ENCODE peak calls at places on chromosomes 6 and 20, in eight cellular contexts. Q, T, W, B, K, N, V and J are unnamed samples.

GRCh38 chr6:147099974-147100373 is 104.2 kb upstream of the STXBP5 start:
- DNase-seq in K (no peak), N (no peak), B (no peak), W (no peak), Q (no peak), V (no peak), T (no peak), J (no peak)

GRCh38 chr20:41290804-41291389 is 26.6 kb downstream of the ZHX3 start:
- DNase-seq in N (no peak), Q (no peak), V (no peak), B (no peak), T (no peak), W (no peak), K (no peak), J (no peak)

GRCh38 chr6:15901141-15902115 is 227.5 kb upstream of the MYLIP start:
- DNase-seq in N (no peak), K (no peak), V (no peak), Q (no peak), W (no peak), B (no peak), T (no peak), J (peak)

GRCh38 chr20:56779452-56780143 is 150.5 kb downstream of the TFAP2C start:
- DNase-seq in B (no peak), W (no peak), N (no peak), Q (no peak), V (no peak), K (no peak), T (no peak), J (no peak)

GRCh38 chr6:76594109-76594508 is 521.6 kb upstream of the IMPG1 start:
- DNase-seq in V (no peak), N (no peak), W (no peak), Q (no peak), K (no peak), T (no peak), B (no peak), J (no peak)

GRCh38 chr6:126888727-126889725 is 229.4 kb upstream of the RSPO3 start:
- DNase-seq in T (no peak), W (no peak), V (no peak), Q (no peak), B (no peak), N (no peak), K (no peak), J (no peak)

GRCh38 chr20:63402178-63402859 is 41.2 kb upstream of the CHRNA4 start:
- DNase-seq in N (no peak), K (no peak), T (no peak), B (no peak), V (no peak), Q (no peak), W (no peak), J (no peak)

GRCh38 chr6:63689421-63689820 is 53.8 kb downstream of the PHF3 start:
- DNase-seq in K (no peak), T (no peak), B (no peak), W (no peak), N (no peak), Q (no peak), V (no peak), J (no peak)

GRCh38 chr6:148324297-148325007 is 18.2 kb upstream of the SASH1 start:
- DNase-seq in W (no peak), K (no peak), V (no peak), B (no peak), N (no peak), Q (no peak), T (no peak), J (no peak)

GRCh38 chr6:22062807-22063408 is 233.9 kb downstream of the PRL start:
- DNase-seq in N (no peak), T (no peak), V (peak), K (no peak), Q (no peak), W (no peak), B (no peak), J (no peak)

GRCh38 chr20:57006411-57007170 is 259.9 kb downstream of the BMP7 start:
- DNase-seq in N (no peak), B (no peak), W (no peak), V (no peak), K (no peak), T (no peak), Q (no peak), J (no peak)

GRCh38 chr6:105594821-105595220 is 191.9 kb upstream of the PREP start:
- DNase-seq in T (no peak), N (no peak), V (no peak), Q (no peak), K (no peak), W (no peak), B (no peak), J (no peak)

GRCh38 chr20:45911486-45912343 is at the start of gene PLTP:
- DNase-seq in N (peak), K (peak), Q (no peak), T (peak), W (peak), V (peak), B (no peak), J (peak)

GRCh38 chr20:31496761-31497295 is 17.4 kb upstream of the HM13 start:
- DNase-seq in V (peak), B (no peak), T (peak), N (peak), W (no peak), Q (no peak), K (no peak), J (peak)

GRCh38 chr6:109143191-109143590 is 47.9 kb downstream of the CEP57L1 start:
- DNase-seq in B (no peak), N (no peak), V (no peak), K (no peak), W (no peak), Q (no peak), T (no peak), J (no peak)

GRCh38 chr6:122408240-122408639 is 8.8 kb downstream of the HSF2 start:
- DNase-seq in Q (no peak), N (no peak), K (no peak), T (no peak), V (no peak), B (no peak), W (no peak), J (no peak)

GRCh38 chr20:21394120-21394519 is 3.2 kb downstream of the NKX2-4 start:
- DNase-seq in Q (no peak), K (no peak), B (no peak), T (no peak), W (no peak), V (no peak), N (no peak), J (no peak)

GRCh38 chr20:831956-832355 is 1.6 kb upstream of the FAM110A start:
- DNase-seq in Q (no peak), T (peak), W (no peak), B (no peak), V (no peak), N (no peak), K (no peak), J (no peak)

GRCh38 chr20:19867940-19868371 is 109.9 kb downstream of the RIN2 start:
- DNase-seq in W (no peak), Q (no peak), K (no peak), B (no peak), V (no peak), T (peak), N (no peak), J (no peak)

GRCh38 chr6:166252601-166253000 is 55.6 kb downstream of the PRR18 start:
- DNase-seq in V (no peak), T (no peak), N (no peak), K (no peak), W (no peak), Q (no peak), B (no peak), J (no peak)

GRCh38 chr20:61320617-61321200 is 68.6 kb downstream of the CDH4 start:
- DNase-seq in Q (no peak), V (no peak), T (no peak), N (no peak), B (no peak), W (no peak), K (no peak), J (no peak)

GRCh38 chr20:49320460-49320859 is 42.6 kb upstream of the ZNFX1 start:
- DNase-seq in Q (no peak), N (no peak), B (peak), K (no peak), T (no peak), W (no peak), V (peak), J (no peak)

GRCh38 chr6:126176266-126176665 is 163.6 kb upstream of the CENPW start:
- DNase-seq in N (no peak), W (no peak), Q (no peak), B (no peak), T (no peak), V (no peak), K (no peak), J (no peak)

GRCh38 chr20:49961413-49961812 is 21.4 kb upstream of the SNAI1 start:
- DNase-seq in N (no peak), Q (no peak), B (no peak), W (no peak), K (no peak), V (no peak), T (no peak), J (no peak)

GRCh38 chr6:52284131-52284459 is 447 bp downstream of the MCM3 start:
- DNase-seq in K (no peak), W (no peak), N (peak), Q (peak), V (peak), T (peak), B (no peak), J (peak)

GRCh38 chr6:107246249-107246971 is 131.1 kb upstream of the BEND3 start:
- DNase-seq in V (no peak), B (no peak), K (no peak), Q (no peak), N (no peak), W (no peak), T (no peak), J (no peak)

GRCh38 chr6:146047356-146047755 is 18.5 kb downstream of the GRM1 start:
- DNase-seq in T (no peak), W (no peak), K (no peak), B (no peak), V (no peak), N (no peak), Q (no peak), J (no peak)

DNA sequence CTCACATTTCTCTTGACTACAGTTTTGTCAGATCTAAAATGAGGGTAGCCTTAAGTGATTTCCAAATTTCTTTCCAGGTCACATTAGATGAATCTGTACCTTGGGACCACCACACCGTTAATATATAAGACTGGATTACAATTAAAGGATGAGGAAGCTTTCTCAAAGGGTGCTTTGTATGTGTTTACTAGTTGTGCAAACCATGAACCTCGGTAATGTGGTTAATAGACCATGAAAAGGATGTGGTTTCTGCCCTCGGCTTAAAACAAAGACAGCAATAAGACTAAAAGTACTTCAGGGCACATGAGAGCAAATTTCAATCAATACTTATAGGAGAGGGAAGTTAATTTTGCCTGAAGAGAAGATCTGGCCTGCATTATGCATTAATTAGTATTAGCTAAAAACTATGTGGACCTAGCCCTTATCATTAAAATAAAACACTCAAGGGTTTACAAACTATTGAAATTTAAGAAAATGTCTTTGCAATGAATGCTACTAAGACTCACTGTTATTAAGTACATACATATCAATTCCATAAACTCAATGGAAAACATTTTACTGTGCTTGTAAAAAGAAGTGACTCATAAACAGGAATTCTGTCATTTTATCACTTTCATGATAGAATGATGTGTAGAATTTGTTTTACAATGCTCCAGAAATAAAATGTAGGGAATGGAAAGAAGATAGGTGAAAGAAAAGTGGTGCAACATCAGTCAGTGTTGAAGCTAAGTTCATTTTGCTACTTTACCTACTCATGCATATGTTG is 936 bp upstream of the TMX4 start:
- DNase-seq in V (no peak), Q (no peak), T (no peak), K (no peak), B (no peak), W (no peak), N (no peak), J (no peak)
- H3K4me3 ChIP-seq in V (no peak), Q (peak), T (no peak), K (no peak), B (no peak), W (peak), N (peak), J (no peak)

GRCh38 chr20:3749689-3750639 is 17.5 kb downstream of the HSPA12B start:
- DNase-seq in K (peak), B (no peak), W (peak), T (peak), N (no peak), Q (no peak), V (peak), J (peak)
- TF ChIP-seq CTCF in K (peak), B (peak), W (no peak), T (peak), N (peak), Q (peak), V (peak), J (peak)

GRCh38 chr6:124368131-124368530 is 564.5 kb downstream of the NKAIN2 start:
- DNase-seq in Q (no peak), V (no peak), B (no peak), N (no peak), T (no peak), K (no peak), W (no peak), J (no peak)
- TF ChIP-seq POLR2A in Q (no peak), V (no peak), B (no peak), N (no peak), T (no peak), K (no peak), W (no peak), J (no peak)

DNA sequence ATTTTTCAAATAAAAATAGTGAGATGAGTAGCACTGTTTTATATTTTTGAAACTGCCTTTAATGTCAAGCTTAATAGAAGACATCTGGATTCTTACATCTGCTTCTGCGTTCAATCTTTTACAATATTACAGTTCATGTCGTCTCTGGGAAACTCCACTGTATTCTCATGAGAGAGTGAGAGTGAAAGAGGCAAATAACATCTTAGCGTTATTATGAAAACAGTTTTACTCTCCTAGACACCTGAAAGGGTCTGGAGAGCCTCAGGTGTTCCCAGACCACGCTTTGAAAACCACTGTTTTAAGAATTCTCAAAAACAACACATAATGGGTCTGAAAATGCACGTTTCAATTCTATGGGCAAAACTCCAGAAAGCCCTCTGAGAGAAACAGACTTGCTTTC is 63.4 kb downstream of the ARHGAP18 start:
- DNase-seq in W (no peak), V (no peak), K (no peak), Q (no peak), T (no peak), N (no peak), B (no peak), J (no peak)
- H3K4me3 ChIP-seq in W (no peak), V (no peak), K (no peak), Q (no peak), T (no peak), N (no peak), B (no peak), J (no peak)

DNA sequence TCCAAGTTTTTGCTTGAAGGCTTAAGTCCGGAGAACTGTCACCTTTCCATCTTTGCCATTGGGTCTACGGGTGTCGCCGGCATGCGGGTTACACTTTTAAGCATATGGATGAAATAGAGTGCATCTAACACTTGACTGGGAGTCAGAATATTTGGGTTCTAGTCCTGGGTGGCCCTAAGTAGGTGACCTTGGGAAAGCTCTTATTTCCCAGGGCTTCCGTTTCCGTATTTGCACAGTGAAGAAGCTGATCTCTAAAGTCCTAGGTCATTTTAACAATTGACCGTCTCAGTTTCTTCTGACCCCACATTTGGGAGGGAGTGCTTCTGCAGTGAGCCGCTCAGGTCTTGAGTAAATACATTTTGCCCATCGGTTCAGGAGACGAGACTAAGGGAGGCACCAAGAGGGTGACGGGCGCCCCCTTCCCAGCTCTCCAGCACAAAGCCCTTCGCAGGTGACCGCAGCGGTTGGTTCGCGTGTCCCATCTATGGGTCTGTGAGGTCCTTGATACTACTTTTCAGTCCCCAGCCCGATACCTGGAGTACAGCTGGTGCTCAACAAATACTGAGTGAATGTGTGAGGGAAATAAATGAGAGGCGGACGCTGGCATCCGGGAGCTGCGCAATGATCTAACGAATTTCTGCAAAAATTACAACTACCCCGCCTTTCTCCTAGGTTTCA is 580 bp upstream of the BLTP3A start:
- DNase-seq in Q (no peak), N (peak), W (peak), V (peak), B (peak), K (peak), T (peak), J (peak)
- TF ChIP-seq CTCF in Q (no peak), N (no peak), W (no peak), V (no peak), B (peak), K (no peak), T (no peak), J (no peak)

GRCh38 chr6:45421700-45422540 is 44.2 kb upstream of the SUPT3H start:
- DNase-seq in B (no peak), V (peak), K (peak), T (peak), W (peak), Q (peak), N (peak), J (peak)
- TF ChIP-seq POLR2A in B (no peak), V (no peak), K (no peak), T (no peak), W (no peak), Q (no peak), N (no peak), J (no peak)

DNA sequence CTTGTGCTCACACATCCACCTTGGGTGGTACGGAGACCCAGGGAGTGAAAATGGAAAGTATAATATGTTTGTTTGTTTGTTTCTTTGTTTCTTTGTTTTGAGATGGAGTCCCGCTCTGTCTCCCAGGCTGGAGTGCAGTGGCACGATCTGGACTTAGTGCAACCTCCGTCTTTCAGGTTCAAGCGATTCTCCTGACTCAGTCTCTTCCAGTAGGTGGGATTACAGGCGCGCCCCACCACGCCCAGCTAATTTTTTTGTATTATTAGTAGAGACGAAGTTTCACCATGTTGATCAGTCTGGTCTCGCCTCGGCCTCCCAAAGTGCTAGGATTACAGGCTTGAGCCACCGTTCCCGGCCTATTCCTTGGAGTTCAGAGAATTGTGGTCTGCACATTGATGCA is 115.4 kb downstream of the TRIM27 start:
- DNase-seq in Q (no peak), T (no peak), K (no peak), W (no peak), B (no peak), V (no peak), N (no peak), J (no peak)
- H3K4me3 ChIP-seq in Q (no peak), T (no peak), K (no peak), W (no peak), B (no peak), V (no peak), N (no peak), J (no peak)

GRCh38 chr6:37021356-37022129 is 16.1 kb downstream of the FGD2 start:
- DNase-seq in B (no peak), W (no peak), N (no peak), T (no peak), K (no peak), Q (no peak), V (no peak), J (no peak)
- TF ChIP-seq CTCF in B (no peak), W (no peak), N (no peak), T (no peak), K (no peak), Q (peak), V (no peak), J (peak)